ENCODE peak calls at places on chromosomes 12 and 14, in five cellular contexts. R is Right ventricle myocardium superior, A is H9, I is GM12864, K is mucosa of descending colon. V is an unnamed sample.

GRCh38 chr14:65191716-65192115 is 89.4 kb upstream of the MAX start:
- DNase-seq in I (no peak), A (no peak), K (no peak), R (no peak), V (no peak)

GRCh38 chr14:51564460-51564859 is 87.2 kb upstream of the FRMD6 start:
- DNase-seq in I (no peak), K (no peak), A (no peak), R (no peak), V (no peak)

GRCh38 chr12:90910958-90911357 is 44.0 kb downstream of the CCER1 start:
- DNase-seq in K (no peak), R (no peak), I (no peak), A (no peak), V (no peak)

GRCh38 chr14:51783765-51784164 is 76.6 kb upstream of the GNG2 start:
- DNase-seq in R (no peak), K (no peak), I (no peak), A (no peak), V (no peak)

GRCh38 chr14:33165144-33165925 is 226.7 kb downstream of the NPAS3 start:
- DNase-seq in A (no peak), I (no peak), R (no peak), K (no peak), V (peak)

GRCh38 chr14:59126714-59127436 is 61.6 kb upstream of the DAAM1 start:
- DNase-seq in R (no peak), K (no peak), A (no peak), I (peak), V (peak)

GRCh38 chr12:113097716-113098427 is 37.7 kb downstream of the RASAL1 start:
- DNase-seq in K (no peak), R (peak), I (no peak), A (peak), V (peak)

GRCh38 chr14:58864751-58865519 is 227.2 kb downstream of the DACT1 start:
- DNase-seq in R (no peak), A (no peak), I (no peak), K (no peak), V (no peak)

GRCh38 chr14:53391631-53392030 is 238.5 kb upstream of the DDHD1 start:
- DNase-seq in A (no peak), I (no peak), R (no peak), K (no peak), V (no peak)

GRCh38 chr12:14937689-14938088 is 648 bp downstream of the ERP27 start:
- DNase-seq in K (no peak), A (peak), R (no peak), I (no peak), V (peak)

GRCh38 chr14:103281496-103282231 is 52.4 kb upstream of the EIF5 start:
- DNase-seq in I (no peak), K (no peak), R (no peak), A (peak), V (peak)

GRCh38 chr14:31206536-31207286 is 882 bp downstream of the HECTD1 start:
- DNase-seq in A (peak), R (peak), I (peak), K (peak), V (peak)

GRCh38 chr12:55188974-55189556 is 31.8 kb upstream of the OR10A7 start:
- DNase-seq in A (no peak), K (no peak), I (peak), R (no peak), V (peak)

GRCh38 chr12:65823481-65824313 is 586 bp upstream of the HMGA2 start:
- DNase-seq in A (peak), I (no peak), K (peak), R (peak), V (peak)